ENCODE peak calls at places on chromosomes 2 and 18, in seven cellular contexts. Z is NB4; U is dermis microvascular lymphatic vessel endothelial cell; J is MCF 10A; X is choroid plexus epithelial cell; P is right lobe of liver; L is stimulated activated CD4-positive, alpha-beta T cell treated with anti-CD3 and anti-CD28 coated beads, Interleukin-1b, Interleukin-23, amount 100 ng/mL, for 24 hours. A is an unnamed sample.

GRCh38 chr2:241071677-241072111 is 30.4 kb downstream of the MTERF4 start:
- DNase-seq in L (no peak), P (no peak), Z (no peak), X (no peak), U (no peak), J (no peak), A (no peak)

GRCh38 chr18:40079786-40080185 is 1875.2 kb upstream of the PIK3C3 start:
- DNase-seq in L (no peak), Z (no peak), P (no peak), U (no peak), X (no peak), J (no peak), A (no peak)

GRCh38 chr2:125870746-125871145 is 785.2 kb upstream of the GYPC start:
- DNase-seq in L (no peak), U (no peak), J (no peak), P (no peak), X (no peak), Z (no peak), A (no peak)

GRCh38 chr2:198136142-198136541 is 331.7 kb downstream of the PLCL1 start:
- DNase-seq in X (no peak), U (no peak), Z (no peak), P (no peak), J (no peak), L (no peak), A (no peak)

GRCh38 chr2:180753809-180754761 is 226.3 kb upstream of the UBE2E3 start:
- DNase-seq in J (no peak), L (no peak), X (peak; percentile 48), Z (peak; percentile 35), U (peak; percentile 13), P (no peak), A (no peak)

GRCh38 chr2:104867351-104868080 is 13.6 kb downstream of the POU3F3 start:
- DNase-seq in X (no peak), U (no peak), J (no peak), Z (no peak), P (no peak), L (no peak), A (no peak)

GRCh38 chr2:54956392-54956722 is 93.9 kb downstream of the RTN4 start:
- DNase-seq in P (no peak), X (peak; percentile 30), L (no peak), J (no peak), U (no peak), Z (no peak), A (no peak)

GRCh38 chr2:10355471-10356458 is 53.1 kb downstream of the HPCAL1 start:
- DNase-seq in P (no peak), Z (no peak), L (no peak), U (no peak), X (no peak), J (no peak), A (no peak)

GRCh38 chr2:120283649-120284048 is 31.0 kb downstream of the RALB start:
- DNase-seq in P (no peak), L (no peak), Z (no peak), J (no peak), U (peak; percentile 21), X (peak; percentile 86), A (peak; percentile 32)

GRCh38 chr2:132830321-132830720 is 160.3 kb upstream of the LYPD1 start:
- DNase-seq in X (no peak), L (no peak), J (no peak), Z (no peak), P (no peak), U (no peak), A (no peak)

GRCh38 chr2:200479617-200480292 is 30.1 kb downstream of the KCTD18 start:
- DNase-seq in L (no peak), J (peak; percentile 20), Z (no peak), U (no peak), X (peak; percentile 87), P (no peak), A (no peak)

GRCh38 chr2:83900859-83901258 is 558.2 kb downstream of the SUCLG1 start:
- DNase-seq in Z (no peak), L (no peak), J (peak; percentile 25), X (peak; percentile 13), P (no peak), U (no peak), A (no peak)

GRCh38 chr2:47903781-47904447 is 2.4 kb downstream of the FBXO11 start:
- DNase-seq in L (no peak), X (no peak), J (no peak), U (no peak), Z (no peak), P (no peak), A (peak; percentile 5)

GRCh38 chr2:100767810-100768806 is 51.8 kb upstream of the NPAS2 start:
- DNase-seq in Z (no peak), U (no peak), P (no peak), L (no peak), X (no peak), J (peak; percentile 43), A (no peak)

GRCh38 chr18:52200891-52201663 is 138.9 kb upstream of the DCC start:
- DNase-seq in X (no peak), L (no peak), Z (no peak), U (no peak), P (no peak), J (no peak), A (no peak)

GRCh38 chr2:30236591-30237245 is 5.4 kb downstream of the LBH start:
- DNase-seq in X (no peak), U (no peak), J (no peak), Z (no peak), P (no peak), L (no peak), A (no peak)

GRCh38 chr2:238269741-238270140 is 18.7 kb downstream of the PER2 start:
- DNase-seq in Z (no peak), L (no peak), X (no peak), J (peak; percentile 31), U (no peak), P (peak; percentile 5), A (no peak)

GRCh38 chr2:162164802-162165201 is 12.8 kb upstream of the GCG start:
- DNase-seq in X (no peak), L (no peak), J (peak; percentile 6), Z (no peak), U (no peak), P (no peak), A (no peak)

GRCh38 chr2:113304702-113305101 is 26.0 kb upstream of the PAX8 start:
- DNase-seq in L (no peak), X (no peak), U (no peak), P (no peak), Z (no peak), J (no peak), A (no peak)

A was measured in dermis blood vessel endothelial cell.